ENCODE peak calls at places on chromosome 3, in nine cellular contexts. One of them, this sample, is unnamed.

GRCh38 chr3:83216919-83217594 is 1455.6 kb upstream of the GBE1 start:
- DNase-seq in stomach: no peak
- DNase-seq in left lung: no peak
- DNase-seq in suprapubic skin: peak; percentile 67
- DNase-seq in fibroblast of lung: no peak
- DNase-seq in Caco-2: no peak
- DNase-seq in psoas muscle: no peak
- DNase-seq in lung: no peak
- DNase-seq in testis: peak; percentile 16
- DNase-seq in this sample: peak; percentile 15

GRCh38 chr3:124158174-124158812 is 166.4 kb upstream of the ROPN1 start:
- DNase-seq in suprapubic skin: no peak
- DNase-seq in fibroblast of lung: no peak
- DNase-seq in testis: no peak
- DNase-seq in lung: no peak
- DNase-seq in stomach: no peak
- DNase-seq in left lung: no peak
- DNase-seq in Caco-2: no peak
- DNase-seq in psoas muscle: no peak
- DNase-seq in this sample: peak; percentile 31

GRCh38 chr3:126287536-126288181 is 69.5 kb downstream of the KLF15 start:
- DNase-seq in lung: peak; percentile 68
- DNase-seq in psoas muscle: peak; percentile 67
- DNase-seq in stomach: peak; percentile 75
- DNase-seq in fibroblast of lung: peak; percentile 63
- DNase-seq in suprapubic skin: no peak
- DNase-seq in testis: peak; percentile 64
- DNase-seq in Caco-2: no peak
- DNase-seq in left lung: peak; percentile 66
- DNase-seq in this sample: peak; percentile 69

GRCh38 chr3:62132027-62132590 is 241.2 kb downstream of the FEZF2 start:
- DNase-seq in fibroblast of lung: peak; percentile 32
- DNase-seq in suprapubic skin: no peak
- DNase-seq in psoas muscle: no peak
- DNase-seq in testis: no peak
- DNase-seq in left lung: no peak
- DNase-seq in Caco-2: no peak
- DNase-seq in lung: no peak
- DNase-seq in stomach: no peak
- DNase-seq in this sample: no peak

GRCh38 chr3:33575313-33575712 is 135.1 kb upstream of the UBP1 start:
- DNase-seq in testis: no peak
- DNase-seq in left lung: no peak
- DNase-seq in psoas muscle: no peak
- DNase-seq in stomach: no peak
- DNase-seq in suprapubic skin: no peak
- DNase-seq in lung: no peak
- DNase-seq in Caco-2: no peak
- DNase-seq in fibroblast of lung: no peak
- DNase-seq in this sample: no peak

GRCh38 chr3:108342829-108343478 is 46.6 kb downstream of the HHLA2 start:
- DNase-seq in stomach: no peak
- DNase-seq in left lung: no peak
- DNase-seq in suprapubic skin: no peak
- DNase-seq in lung: no peak
- DNase-seq in psoas muscle: no peak
- DNase-seq in fibroblast of lung: peak; percentile 8
- DNase-seq in testis: no peak
- DNase-seq in Caco-2: no peak
- DNase-seq in this sample: no peak

GRCh38 chr3:156474560-156475389 is 80.1 kb downstream of the SSR3 start:
- DNase-seq in fibroblast of lung: peak; percentile 18
- DNase-seq in Caco-2: peak; percentile 13
- DNase-seq in psoas muscle: no peak
- DNase-seq in left lung: no peak
- DNase-seq in lung: no peak
- DNase-seq in stomach: no peak
- DNase-seq in suprapubic skin: no peak
- DNase-seq in testis: peak; percentile 40
- DNase-seq in this sample: no peak

GRCh38 chr3:157906627-157907026 is 199.6 kb downstream of the SHOX2 start:
- DNase-seq in testis: no peak
- DNase-seq in lung: no peak
- DNase-seq in left lung: no peak
- DNase-seq in psoas muscle: no peak
- DNase-seq in Caco-2: no peak
- DNase-seq in stomach: no peak
- DNase-seq in fibroblast of lung: no peak
- DNase-seq in suprapubic skin: no peak
- DNase-seq in this sample: no peak

DNA sequence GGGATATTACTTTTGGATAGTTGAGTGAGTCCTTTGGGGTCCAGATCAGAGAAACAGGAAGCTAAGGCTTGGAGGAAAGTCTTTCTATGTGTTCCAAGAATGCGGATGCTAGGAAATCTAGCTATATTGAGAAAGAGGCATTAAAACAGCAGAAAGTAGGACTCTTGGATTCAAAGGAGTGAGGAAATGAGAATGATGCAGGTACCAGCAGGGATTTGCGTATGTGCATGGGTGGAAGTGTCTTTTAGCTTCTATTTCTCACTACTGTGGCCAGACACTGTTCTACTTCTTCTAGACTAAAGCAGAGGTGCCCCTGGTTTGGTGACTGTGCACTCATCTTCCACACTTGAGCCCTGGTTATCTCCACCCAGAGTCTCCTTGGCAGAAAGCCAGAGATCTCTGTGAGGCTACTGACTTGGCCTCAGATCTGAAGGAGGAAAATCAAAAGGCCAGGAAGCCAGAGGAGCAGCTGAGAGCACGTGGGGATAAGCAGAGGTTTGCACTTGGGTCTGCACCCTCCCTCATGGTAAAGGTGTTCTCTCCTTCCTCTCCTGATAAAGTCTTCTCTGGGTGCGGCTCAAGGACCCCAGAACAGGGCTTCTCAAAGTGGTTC is 44.3 kb downstream of the ATP2B2 start:
- DNase-seq in stomach: no peak
- DNase-seq in left lung: no peak
- DNase-seq in lung: no peak
- DNase-seq in suprapubic skin: no peak
- DNase-seq in fibroblast of lung: no peak
- DNase-seq in Caco-2: no peak
- DNase-seq in psoas muscle: no peak
- DNase-seq in testis: no peak
- DNase-seq in this sample: peak; percentile 13
- H3K4me1 ChIP-seq in stomach: no peaks in the 10 kb centered on the region
- H3K4me1 ChIP-seq in left lung: no peaks in the 10 kb centered on the region
- H3K4me1 ChIP-seq in lung: no peaks in the 10 kb centered on the region
- H3K4me1 ChIP-seq in suprapubic skin: no peaks in the 10 kb centered on the region
- H3K4me1 ChIP-seq in fibroblast of lung: no peaks in the 10 kb centered on the region
- H3K4me1 ChIP-seq in Caco-2: no peaks in the 10 kb centered on the region
- H3K4me1 ChIP-seq in psoas muscle: peaks cover 21% of the 10 kb centered on the region
- H3K4me1 ChIP-seq in testis: no peaks in the 10 kb centered on the region
- H3K4me1 ChIP-seq in this sample: no peaks in the 10 kb centered on the region

DNA sequence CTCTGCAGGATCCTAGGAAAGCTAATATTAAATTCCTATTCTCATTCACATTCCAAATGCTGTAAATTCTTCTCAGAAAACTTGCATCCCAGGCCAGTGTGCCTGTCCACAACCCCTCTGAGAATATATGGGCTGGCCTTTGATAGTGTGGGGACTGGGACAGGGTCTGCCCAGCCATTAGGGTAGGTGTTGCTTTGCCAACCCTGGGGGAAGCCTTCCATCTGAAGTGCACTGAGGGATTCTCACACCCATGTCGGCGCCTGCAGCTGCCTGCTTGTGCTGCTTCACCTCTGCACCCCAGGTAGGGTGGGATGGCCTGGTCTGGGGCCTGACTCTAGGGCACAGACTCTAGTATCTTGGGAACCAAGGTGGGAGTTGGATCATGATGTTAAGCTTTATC is 15.2 kb upstream of the EXOG start:
- DNase-seq in left lung: no peak
- DNase-seq in lung: no peak
- DNase-seq in psoas muscle: no peak
- DNase-seq in stomach: no peak
- DNase-seq in fibroblast of lung: no peak
- DNase-seq in Caco-2: no peak
- DNase-seq in suprapubic skin: no peak
- DNase-seq in testis: no peak
- DNase-seq in this sample: no peak
- H3K4me1 ChIP-seq in left lung: no peaks in the 10 kb centered on the region
- H3K4me1 ChIP-seq in lung: no peaks in the 10 kb centered on the region
- H3K4me1 ChIP-seq in psoas muscle: peaks cover 4% of the 10 kb centered on the region
- H3K4me1 ChIP-seq in stomach: no peaks in the 10 kb centered on the region
- H3K4me1 ChIP-seq in fibroblast of lung: no peaks in the 10 kb centered on the region
- H3K4me1 ChIP-seq in Caco-2: no peaks in the 10 kb centered on the region
- H3K4me1 ChIP-seq in suprapubic skin: no peaks in the 10 kb centered on the region
- H3K4me1 ChIP-seq in testis: no peaks in the 10 kb centered on the region
- H3K4me1 ChIP-seq in this sample: no peaks in the 10 kb centered on the region

GRCh38 chr3:189301479-189301878 is 129.7 kb downstream of the TPRG1 start:
- DNase-seq in left lung: no peak
- DNase-seq in stomach: no peak
- DNase-seq in psoas muscle: no peak
- DNase-seq in fibroblast of lung: no peak
- DNase-seq in testis: no peak
- DNase-seq in Caco-2: no peak
- DNase-seq in suprapubic skin: no peak
- DNase-seq in lung: no peak
- DNase-seq in this sample: no peak
- H3K4me1 ChIP-seq in left lung: peaks cover 7% of the 10 kb centered on the region
- H3K4me1 ChIP-seq in stomach: no peaks in the 10 kb centered on the region
- H3K4me1 ChIP-seq in psoas muscle: peaks cover 12% of the 10 kb centered on the region
- H3K4me1 ChIP-seq in fibroblast of lung: no peaks in the 10 kb centered on the region
- H3K4me1 ChIP-seq in testis: no peaks in the 10 kb centered on the region
- H3K4me1 ChIP-seq in Caco-2: peaks cover 29% of the 10 kb centered on the region
- H3K4me1 ChIP-seq in suprapubic skin: peaks cover 23% of the 10 kb centered on the region
- H3K4me1 ChIP-seq in lung: no peaks in the 10 kb centered on the region
- H3K4me1 ChIP-seq in this sample: no peaks in the 10 kb centered on the region

DNA sequence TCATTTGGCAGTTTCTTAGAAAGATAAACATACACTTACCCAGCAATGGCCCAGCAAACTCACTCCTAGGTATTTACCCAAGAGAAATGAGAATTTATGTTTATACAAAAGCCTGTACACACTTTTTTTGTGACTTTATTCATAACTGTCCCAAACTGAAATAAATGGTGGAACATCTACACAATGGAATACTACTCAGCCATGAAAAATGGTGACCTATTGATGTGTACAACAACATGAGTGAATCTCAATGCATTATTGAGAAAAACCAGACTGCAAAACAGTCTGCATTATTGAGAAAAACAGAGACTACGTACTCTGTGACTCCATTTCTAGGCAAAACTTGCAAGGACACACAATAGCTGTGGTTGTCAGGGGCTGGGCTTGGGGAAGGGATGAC is 37.2 kb downstream of the SNRK start:
- DNase-seq in testis: no peak
- DNase-seq in fibroblast of lung: no peak
- DNase-seq in psoas muscle: no peak
- DNase-seq in stomach: no peak
- DNase-seq in left lung: no peak
- DNase-seq in suprapubic skin: no peak
- DNase-seq in Caco-2: no peak
- DNase-seq in lung: no peak
- DNase-seq in this sample: no peak
- H3K4me1 ChIP-seq in testis: peaks cover 15% of the 10 kb centered on the region
- H3K4me1 ChIP-seq in fibroblast of lung: peaks cover 3% of the 10 kb centered on the region
- H3K4me1 ChIP-seq in psoas muscle: peaks cover 47% of the 10 kb centered on the region
- H3K4me1 ChIP-seq in stomach: peaks cover 81% of the 10 kb centered on the region
- H3K4me1 ChIP-seq in left lung: peaks cover 25% of the 10 kb centered on the region
- H3K4me1 ChIP-seq in suprapubic skin: peaks cover 39% of the 10 kb centered on the region
- H3K4me1 ChIP-seq in Caco-2: peaks cover 5% of the 10 kb centered on the region
- H3K4me1 ChIP-seq in lung: peaks cover 30% of the 10 kb centered on the region
- H3K4me1 ChIP-seq in this sample: peaks cover 15% of the 10 kb centered on the region

GRCh38 chr3:149400645-149401044 is 23.2 kb upstream of the TM4SF1 start:
- DNase-seq in stomach: no peak
- DNase-seq in left lung: no peak
- DNase-seq in fibroblast of lung: peak; percentile 66
- DNase-seq in Caco-2: no peak
- DNase-seq in suprapubic skin: no peak
- DNase-seq in testis: no peak
- DNase-seq in psoas muscle: no peak
- DNase-seq in lung: no peak
- DNase-seq in this sample: no peak
- H3K4me1 ChIP-seq in stomach: peaks cover 19% of the 10 kb centered on the region
- H3K4me1 ChIP-seq in left lung: peaks cover 5% of the 10 kb centered on the region
- H3K4me1 ChIP-seq in fibroblast of lung: peaks cover 5% of the 10 kb centered on the region
- H3K4me1 ChIP-seq in Caco-2: peaks cover 38% of the 10 kb centered on the region
- H3K4me1 ChIP-seq in suprapubic skin: peaks cover 3% of the 10 kb centered on the region
- H3K4me1 ChIP-seq in testis: peaks cover 3% of the 10 kb centered on the region
- H3K4me1 ChIP-seq in psoas muscle: no peaks in the 10 kb centered on the region
- H3K4me1 ChIP-seq in lung: no peaks in the 10 kb centered on the region
- H3K4me1 ChIP-seq in this sample: no peaks in the 10 kb centered on the region

GRCh38 chr3:193815246-193816027 is 222.4 kb downstream of the OPA1 start:
- DNase-seq in psoas muscle: no peak
- DNase-seq in Caco-2: no peak
- DNase-seq in left lung: no peak
- DNase-seq in testis: no peak
- DNase-seq in fibroblast of lung: no peak
- DNase-seq in lung: no peak
- DNase-seq in stomach: no peak
- DNase-seq in suprapubic skin: peak; percentile 43
- DNase-seq in this sample: no peak
- H3K4me1 ChIP-seq in psoas muscle: peaks cover 4% of the 10 kb centered on the region
- H3K4me1 ChIP-seq in Caco-2: peaks cover 57% of the 10 kb centered on the region
- H3K4me1 ChIP-seq in left lung: no peaks in the 10 kb centered on the region
- H3K4me1 ChIP-seq in testis: peaks cover 4% of the 10 kb centered on the region
- H3K4me1 ChIP-seq in fibroblast of lung: no peaks in the 10 kb centered on the region
- H3K4me1 ChIP-seq in lung: no peaks in the 10 kb centered on the region
- H3K4me1 ChIP-seq in stomach: peaks cover 13% of the 10 kb centered on the region
- H3K4me1 ChIP-seq in suprapubic skin: peaks cover 13% of the 10 kb centered on the region
- H3K4me1 ChIP-seq in this sample: no peaks in the 10 kb centered on the region

This sample was measured in adrenal gland.